ENCODE peak calls at places on chromosomes 4 and X, in six cellular contexts. Z, I, W, B, M and V are unnamed samples.

GRCh38 chr4:109925396-109925795 is 12.7 kb downstream of the EGF start:
- DNase-seq in Z (no peak), I (no peak), W (no peak), B (no peak), M (no peak), V (no peak)

GRCh38 chrX:153966841-153967535 is 4.6 kb downstream of the HCFC1 start:
- DNase-seq in Z (peak), I (no peak), W (no peak), B (peak), M (no peak), V (no peak)

GRCh38 chr4:54359919-54360650 is 131.0 kb downstream of the PDGFRA start:
- DNase-seq in Z (no peak), I (no peak), W (no peak), B (no peak), M (no peak), V (no peak)

GRCh38 chrX:85627363-85627762 is 247.9 kb upstream of the POF1B start:
- DNase-seq in Z (no peak), I (no peak), W (no peak), B (no peak), M (no peak), V (peak)

GRCh38 chr4:56768301-56768700 is 53.2 kb downstream of the SPINK2 start:
- DNase-seq in Z (no peak), I (no peak), W (no peak), B (no peak), M (no peak), V (no peak)

GRCh38 chrX:13051529-13052172 is 7.2 kb upstream of the FAM9C start:
- DNase-seq in Z (no peak), I (peak), W (peak), B (peak), M (no peak), V (no peak)

GRCh38 chrX:78886550-78886949 is 58.6 kb upstream of the P2RY10 start:
- DNase-seq in Z (peak), I (peak), W (no peak), B (peak), M (no peak), V (no peak)

GRCh38 chrX:9033179-9033578 is 748 bp downstream of the FAM9B start:
- DNase-seq in Z (no peak), I (no peak), W (no peak), B (no peak), M (no peak), V (no peak)

GRCh38 chr4:150072471-150072870 is 5.8 kb upstream of the DCLK2 start:
- DNase-seq in Z (no peak), I (no peak), W (no peak), B (no peak), M (no peak), V (no peak)

GRCh38 chr4:77082886-77083608 is 7.3 kb upstream of the CCNI start:
- DNase-seq in Z (no peak), I (no peak), W (no peak), B (no peak), M (no peak), V (no peak)

GRCh38 chr4:155426953-155427352 is 50.2 kb upstream of the MAP9 start:
- DNase-seq in Z (no peak), I (no peak), W (no peak), B (no peak), M (no peak), V (peak)

GRCh38 chr4:51894246-51894645 is 51.3 kb downstream of the DCUN1D4 start:
- DNase-seq in Z (peak), I (no peak), W (no peak), B (no peak), M (no peak), V (no peak)

GRCh38 chrX:13899607-13900006 is 82.7 kb upstream of the GPM6B start:
- DNase-seq in Z (peak), I (no peak), W (no peak), B (no peak), M (no peak), V (no peak)

GRCh38 chr4:74014332-74014731 is 15.9 kb upstream of the CXCL5 start:
- DNase-seq in Z (no peak), I (no peak), W (no peak), B (no peak), M (no peak), V (no peak)

GRCh38 chr4:22969314-22969896 is 276.7 kb downstream of the GBA3 start:
- DNase-seq in Z (no peak), I (no peak), W (no peak), B (no peak), M (no peak), V (no peak)

GRCh38 chrX:53713987-53714579 is 27.6 kb upstream of the HUWE1 start:
- DNase-seq in Z (no peak), I (no peak), W (no peak), B (no peak), M (no peak), V (no peak)

GRCh38 chrX:10062352-10062751 is 94.4 kb upstream of the CLCN4 start:
- DNase-seq in Z (no peak), I (peak), W (no peak), B (no peak), M (no peak), V (no peak)

GRCh38 chr4:12873351-12873750 is 610.8 kb downstream of the RAB28 start:
- DNase-seq in Z (no peak), I (no peak), W (no peak), B (no peak), M (no peak), V (peak)

GRCh38 chr4:64022560-64022959 is 386.7 kb downstream of the TECRL start:
- DNase-seq in Z (no peak), I (no peak), W (no peak), B (no peak), M (no peak), V (no peak)

GRCh38 chr4:81723927-81724587 is 252.3 kb upstream of the RASGEF1B start:
- DNase-seq in Z (peak), I (no peak), W (no peak), B (peak), M (no peak), V (no peak)

GRCh38 chr4:89860971-89861370 is 24.0 kb upstream of the SNCA start:
- DNase-seq in Z (no peak), I (no peak), W (no peak), B (no peak), M (no peak), V (no peak)

GRCh38 chr4:142983111-142983510 is 137.0 kb upstream of the INPP4B start:
- DNase-seq in Z (no peak), I (no peak), W (no peak), B (no peak), M (no peak), V (no peak)

GRCh38 chr4:58590714-58591113 is 1480.5 kb upstream of the IGFBP7 start:
- DNase-seq in Z (no peak), I (no peak), W (no peak), B (no peak), M (no peak), V (no peak)

GRCh38 chr4:99404595-99405287 is 30.4 kb downstream of the ADH7 start:
- DNase-seq in Z (peak), I (peak), W (no peak), B (no peak), M (no peak), V (no peak)

GRCh38 chrX:42967681-42968080 is 189.7 kb upstream of the PPP1R2C start:
- DNase-seq in Z (no peak), I (no peak), W (no peak), B (no peak), M (no peak), V (no peak)

GRCh38 chr4:6142511-6142910 is 57.8 kb downstream of the JAKMIP1 start:
- DNase-seq in Z (no peak), I (no peak), W (no peak), B (no peak), M (no peak), V (no peak)

GRCh38 chrX:107707866-107708265 is 67.7 kb downstream of the TSC22D3 start:
- DNase-seq in Z (no peak), I (no peak), W (no peak), B (no peak), M (no peak), V (no peak)

GRCh38 chr4:101596786-101597185 is 193.7 kb upstream of the BANK1 start:
- DNase-seq in Z (no peak), I (peak), W (no peak), B (peak), M (no peak), V (no peak)

GRCh38 chrX:153610834-153611209 is 11.9 kb upstream of the CCNQ start:
- DNase-seq in Z (no peak), I (no peak), W (no peak), B (no peak), M (no peak), V (no peak)

GRCh38 chr4:53576676-53577372 is 14.5 kb downstream of the LNX1 start:
- DNase-seq in Z (peak), I (no peak), W (no peak), B (no peak), M (no peak), V (no peak)

GRCh38 chr4:106541253-106541652 is 172.7 kb upstream of the GIMD1 start:
- DNase-seq in Z (peak), I (no peak), W (no peak), B (no peak), M (no peak), V (no peak)

GRCh38 chrX:91434351-91435168 is at the start of gene PABPC5:
- DNase-seq in Z (peak), I (no peak), W (no peak), B (no peak), M (peak), V (no peak)